ENCODE peak calls at places on chromosomes 5 and 9, in four cellular contexts. C is HepG2, B is K562, G is GM12878. J is an unnamed sample.

GRCh38 chr5:77642915-77643653 is 4.6 kb upstream of the OTP start:
- DNase-seq in C (no peak), B (no peak), G (no peak), J (no peak)

GRCh38 chr5:164119806-164120440 is 614.5 kb downstream of the MAT2B start:
- DNase-seq in C (peak), B (no peak), G (no peak), J (peak)

GRCh38 chr5:95809414-95809960 is 13.0 kb downstream of the GLRX start:
- DNase-seq in C (no peak), B (no peak), G (no peak), J (no peak)

GRCh38 chr5:141958113-141958512 is at the start of gene PCDH12:
- DNase-seq in C (no peak), B (no peak), G (no peak), J (no peak)

GRCh38 chr5:14908195-14908594 is 36.6 kb upstream of the ANKH start:
- DNase-seq in C (no peak), B (no peak), G (no peak), J (no peak)

GRCh38 chr5:131305138-131305650 is 41.3 kb downstream of the CDC42SE2 start:
- DNase-seq in C (no peak), B (no peak), G (no peak), J (no peak)

GRCh38 chr5:1805326-1805725 is 4.1 kb downstream of the NDUFS6 start:
- DNase-seq in C (no peak), B (no peak), G (no peak), J (no peak)

GRCh38 chr5:110851357-110851756 is 112.5 kb downstream of the SLC25A46 start:
- DNase-seq in C (no peak), B (no peak), G (no peak), J (no peak)

GRCh38 chr9:68795411-68795810 is 90.4 kb downstream of the PIP5K1B start:
- DNase-seq in C (no peak), B (no peak), G (no peak), J (no peak)

GRCh38 chr9:130932220-130933069 is 6.6 kb downstream of the FIBCD1 start:
- DNase-seq in C (no peak), B (peak), G (no peak), J (no peak)

GRCh38 chr5:62296998-62297397 is 9.0 kb upstream of the KIF2A start:
- DNase-seq in C (no peak), B (no peak), G (no peak), J (no peak)

GRCh38 chr5:169213479-169213878 is 87.5 kb downstream of the SLIT3 start:
- DNase-seq in C (no peak), B (no peak), G (no peak), J (no peak)
- TF ChIP-seq BHLHE40 in C (no peak), B (no peak), G (no peak), J (no peak)

GRCh38 chr5:169197343-169197742 is 103.6 kb downstream of the SLIT3 start:
- DNase-seq in C (no peak), B (no peak), G (no peak), J (no peak)
- TF ChIP-seq FOXK2 in C (no peak), B (no peak), G (no peak), J (no peak)

DNA sequence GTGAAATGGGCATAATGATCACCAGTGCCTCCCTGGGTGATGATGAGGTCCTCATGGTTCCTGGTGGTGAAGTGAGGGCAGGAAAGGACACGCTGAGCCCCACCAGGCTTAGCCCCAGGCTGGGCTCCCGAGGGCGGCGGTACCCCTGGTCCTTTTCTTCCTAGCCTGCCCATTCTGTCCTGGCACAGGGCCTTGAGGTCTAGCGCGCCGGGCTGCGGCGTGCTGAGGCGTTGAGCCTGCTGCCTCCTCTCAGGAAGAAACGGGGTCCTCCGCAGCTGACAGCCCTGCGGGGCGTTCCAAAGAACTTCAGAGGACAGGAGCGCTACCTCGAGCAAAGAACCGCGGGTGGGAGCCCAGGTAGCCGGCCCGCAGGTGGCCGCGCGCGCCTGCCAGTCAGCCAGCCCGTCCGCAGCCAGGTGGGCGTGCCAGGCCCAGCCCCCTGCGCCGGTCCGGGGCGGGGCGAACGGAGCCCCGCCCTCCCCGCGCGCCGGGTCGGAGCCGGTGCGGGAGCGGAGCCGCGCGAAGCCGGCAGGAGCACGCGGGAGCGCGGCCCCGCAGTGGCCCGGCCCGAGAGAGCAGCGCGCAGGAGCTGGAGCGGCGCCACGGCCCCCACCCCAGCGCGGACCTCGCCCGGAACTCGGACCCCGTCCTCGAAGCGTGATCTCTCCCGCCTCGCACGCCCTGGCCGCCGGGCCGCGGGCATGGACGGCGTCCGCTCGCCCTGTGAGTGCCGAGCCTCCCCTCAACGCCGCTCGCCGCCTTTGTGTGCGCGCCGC is at the start of gene WNK2:
- DNase-seq in C (no peak), B (peak), G (no peak), J (peak)
- TF ChIP-seq BHLHE40 in C (no peak), B (no peak), G (no peak), J (no peak)

DNA sequence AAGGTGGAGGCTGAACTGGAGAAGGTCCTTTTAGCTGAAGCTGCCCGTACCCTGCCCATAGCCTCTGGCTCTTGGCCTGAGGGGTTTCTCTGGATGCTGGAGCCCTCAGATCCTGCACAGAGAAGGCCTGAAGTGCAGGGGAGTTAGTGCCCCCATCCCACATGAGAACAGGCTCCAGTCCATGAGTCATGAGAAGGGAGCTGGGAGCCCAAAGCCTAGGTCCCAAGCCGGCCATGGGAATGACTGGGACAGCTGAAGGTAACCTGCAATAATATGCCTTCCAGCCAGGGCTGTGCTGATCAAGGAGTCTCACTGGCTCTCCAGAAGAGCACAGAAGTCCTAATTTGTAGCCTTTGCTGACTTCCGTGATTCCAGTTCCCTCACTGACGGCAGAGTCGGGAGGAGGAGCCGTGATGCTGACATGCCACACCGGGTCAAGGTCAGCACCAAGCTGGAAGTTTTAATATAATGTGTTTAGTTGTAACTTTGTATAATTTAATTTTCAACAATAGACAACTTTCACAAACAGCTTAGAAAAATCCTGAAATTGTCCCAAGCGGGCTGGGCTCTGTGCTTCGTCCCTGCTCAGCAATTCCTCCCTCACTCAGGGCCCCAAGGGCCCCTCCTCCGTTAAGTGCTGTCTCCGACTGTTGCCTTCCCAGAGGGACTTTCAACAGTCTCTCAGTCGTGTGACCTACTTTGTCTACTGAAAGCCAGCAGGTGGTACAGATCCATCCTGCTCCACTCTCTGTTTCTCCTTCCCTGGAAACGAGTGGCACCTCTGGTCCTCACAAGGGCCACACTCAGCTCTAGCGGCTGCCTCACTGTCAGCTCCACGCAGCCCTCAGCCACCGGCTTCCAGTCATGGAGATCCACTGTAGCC is 387.8 kb downstream of the GADD45G start:
- DNase-seq in C (no peak), B (no peak), G (no peak), J (no peak)
- TF ChIP-seq FOXK2 in C (no peak), B (no peak), G (no peak), J (no peak)

DNA sequence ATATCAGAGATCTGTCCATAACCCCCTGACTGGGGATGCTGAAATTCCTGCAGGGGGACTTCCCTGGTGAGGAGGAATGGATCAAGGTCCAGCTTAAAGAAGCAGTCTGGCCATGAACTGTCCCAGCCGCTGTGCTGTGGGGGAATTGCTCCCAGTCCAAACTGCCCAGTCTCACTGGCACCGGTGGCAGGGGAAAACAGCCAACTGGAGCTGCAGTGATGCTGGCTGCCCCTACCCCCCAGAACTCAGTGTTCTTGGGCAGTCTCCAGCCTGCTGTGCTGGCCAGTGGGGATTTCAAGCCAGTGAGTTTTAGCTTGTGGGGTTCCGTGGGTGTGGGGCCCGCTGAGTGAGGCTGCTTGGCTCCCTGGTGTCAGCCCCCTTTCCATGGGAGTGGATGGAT is 306.5 kb upstream of the RPS23 start:
- DNase-seq in C (peak), B (no peak), G (no peak), J (no peak)
- TF ChIP-seq BHLHE40 in C (no peak), B (no peak), G (no peak), J (no peak)

GRCh38 chr9:122051401-122052346 is 41.4 kb downstream of the TTLL11 start:
- DNase-seq in C (no peak), B (peak), G (peak), J (no peak)
- TF ChIP-seq FOXK2 in C (no peak), B (peak), G (no peak), J (no peak)

DNA sequence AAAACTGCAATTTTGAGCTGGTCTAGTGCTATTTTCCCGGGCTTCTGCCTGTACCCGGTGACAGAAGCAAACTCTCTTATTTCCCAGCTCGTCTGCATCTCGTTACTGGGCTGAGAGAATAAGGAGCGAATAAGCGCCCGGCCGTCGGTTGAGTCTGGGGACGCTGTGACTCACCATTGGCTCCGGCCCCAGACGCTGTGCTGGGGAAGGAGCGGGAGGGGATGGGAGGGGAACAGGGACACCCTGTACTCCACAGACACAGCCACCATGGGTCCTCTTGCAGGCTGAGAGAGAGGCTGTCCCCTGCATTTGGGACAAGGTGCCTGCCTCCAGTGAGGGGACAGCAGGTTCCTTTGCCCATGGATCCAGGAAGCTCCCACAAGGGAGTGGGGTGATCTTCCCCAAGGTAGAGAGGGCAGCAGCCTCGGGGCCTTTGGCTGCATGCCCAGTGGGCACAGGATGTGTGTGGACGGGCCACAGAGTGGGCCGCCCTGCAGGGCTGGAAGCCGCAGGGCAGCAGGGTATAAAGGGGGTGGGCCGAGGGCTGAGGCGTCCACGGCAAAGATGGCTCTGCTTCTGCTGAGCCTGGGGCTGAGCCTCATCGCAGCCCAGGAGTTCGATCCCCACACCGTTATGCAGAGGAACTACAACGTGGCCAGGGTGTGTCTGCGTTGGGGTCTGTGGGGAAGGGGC is at the start of gene LCN9:
- DNase-seq in C (no peak), B (no peak), G (no peak), J (no peak)
- TF ChIP-seq BHLHE40 in C (no peak), B (no peak), G (no peak), J (no peak)

J was measured in HEK293T.